ENCODE peak calls at places on chromosomes 5 and 9, in ten cellular contexts. C is dorsolateral prefrontal cortex; O is chondrocyte; U is CD4-positive, alpha-beta T cell; A is transverse colon; Q is mucosa of descending colon; Y is progenitor cell of endocrine pancreas; K is HCT116; M is astrocyte of the spinal cord; N is adrenal gland. S is an unnamed sample.

GRCh38 chr9:134550584-134550983 is 91.0 kb upstream of the COL5A1 start:
- DNase-seq in C (no peak), O (peak; percentile 57), U (no peak), A (no peak), Q (peak; percentile 7), Y (no peak), K (no peak), M (no peak), N (no peak), S (no peak)

GRCh38 chr5:96721351-96721970 is 59.3 kb downstream of the CAST start:
- DNase-seq in C (no peak), O (no peak), U (no peak), A (no peak), Q (no peak), Y (no peak), K (no peak), M (peak; percentile 38), N (peak; percentile 50), S (no peak)

GRCh38 chr5:146510528-146510927 is 5.5 kb downstream of the GPR151 start:
- DNase-seq in C (no peak), O (no peak), U (no peak), A (no peak), Q (no peak), Y (no peak), K (no peak), M (no peak), N (no peak), S (no peak)

GRCh38 chr9:87590996-87591395 is 93.3 kb downstream of the DAPK1 start:
- DNase-seq in C (no peak), O (no peak), U (no peak), A (no peak), Q (no peak), Y (no peak), K (no peak), M (no peak), N (no peak), S (no peak)

GRCh38 chr5:155270737-155271136 is 257.2 kb downstream of the KIF4B start:
- DNase-seq in C (no peak), O (no peak), U (no peak), A (no peak), Q (no peak), Y (no peak), K (no peak), M (no peak), N (no peak), S (no peak)

GRCh38 chr5:112681481-112681908 is 56.2 kb upstream of the APC start:
- DNase-seq in C (no peak), O (no peak), U (no peak), A (no peak), Q (no peak), Y (no peak), K (no peak), M (no peak), N (no peak), S (no peak)

GRCh38 chr9:98781588-98782383 is 14.6 kb downstream of the ANKS6 start:
- DNase-seq in C (no peak), O (no peak), U (no peak), A (peak; percentile 77), Q (peak; percentile 69), Y (no peak), K (peak; percentile 89), M (no peak), N (no peak), S (no peak)

GRCh38 chr9:95852059-95853032 is 23.1 kb upstream of the ERCC6L2 start:
- DNase-seq in C (no peak), O (no peak), U (no peak), A (no peak), Q (no peak), Y (no peak), K (no peak), M (peak; percentile 52), N (no peak), S (no peak)

GRCh38 chr9:92295827-92296258 is 2.3 kb upstream of the IARS1 start:
- DNase-seq in C (no peak), O (no peak), U (no peak), A (no peak), Q (no peak), Y (no peak), K (no peak), M (no peak), N (no peak), S (no peak)

GRCh38 chr9:107336718-107337360 is 53.8 kb downstream of the RAD23B start:
- DNase-seq in C (peak; percentile 28), O (no peak), U (no peak), A (no peak), Q (no peak), Y (no peak), K (no peak), M (peak; percentile 73), N (peak; percentile 74), S (no peak)

GRCh38 chr9:111720170-111720569 is 58.8 kb downstream of the GNG10 start:
- DNase-seq in C (no peak), O (no peak), U (no peak), A (no peak), Q (no peak), Y (no peak), K (no peak), M (no peak), N (no peak), S (no peak)
- TF ChIP-seq CTCF in C (no peak), O (peak; percentile 27), U (peak; percentile 17), A (no peak), Q (no peak), Y (no peak), K (no peak), M (no peak), N (no peak), S (no peak)

GRCh38 chr5:77828445-77828844 is 52.3 kb upstream of the TBCA start:
- DNase-seq in C (no peak), O (no peak), U (no peak), A (no peak), Q (no peak), Y (no peak), K (no peak), M (no peak), N (no peak), S (no peak)
- TF ChIP-seq CTCF in C (peak; percentile 52), O (peak; percentile 48), U (no peak), A (no peak), Q (no peak), Y (peak; percentile 41), K (peak; percentile 28), M (no peak), N (no peak), S (peak; percentile 78)

DNA sequence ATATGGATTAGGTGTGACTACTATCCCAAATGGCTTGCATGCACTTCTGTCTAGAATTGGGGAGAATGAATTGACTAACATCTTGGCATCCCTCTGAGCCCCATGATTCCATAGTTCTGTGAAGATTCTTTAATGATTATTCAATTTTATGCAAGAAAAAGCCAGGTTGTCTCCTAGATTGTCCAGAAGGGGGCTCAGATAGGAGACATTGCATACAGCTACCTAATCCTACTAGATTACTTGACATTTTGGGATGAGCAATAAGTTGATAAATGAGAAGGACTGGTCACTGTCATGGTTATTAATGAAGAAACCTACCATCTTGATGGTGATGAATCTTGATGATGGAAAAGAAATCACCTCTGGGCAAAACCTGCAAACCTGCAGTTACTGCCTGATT is 117.0 kb downstream of the CARTPT start:
- DNase-seq in C (no peak), O (no peak), U (no peak), A (no peak), Q (no peak), Y (no peak), K (no peak), M (peak; percentile 13), N (no peak), S (no peak)
- TF ChIP-seq CTCF in C (no peak), O (peak; percentile 71), U (no peak), A (no peak), Q (no peak), Y (peak; percentile 31), K (peak; percentile 36), M (peak; percentile 52), N (no peak), S (peak; percentile 39)

GRCh38 chr5:72920690-72921089 is 35.2 kb upstream of the FCHO2 start:
- DNase-seq in C (no peak), O (no peak), U (no peak), A (no peak), Q (no peak), Y (no peak), K (peak; percentile 26), M (peak; percentile 57), N (no peak), S (no peak)
- TF ChIP-seq CTCF in C (no peak), O (peak; percentile 81), U (no peak), A (peak; percentile 33), Q (no peak), Y (peak; percentile 32), K (peak; percentile 25), M (peak; percentile 12), N (peak; percentile 28), S (no peak)

GRCh38 chr9:128987800-128988199 is 40.3 kb downstream of the NUP188 start:
- DNase-seq in C (peak; percentile 72), O (peak; percentile 13), U (no peak), A (no peak), Q (no peak), Y (no peak), K (no peak), M (peak; percentile 89), N (peak; percentile 41), S (no peak)

GRCh38 chr9:128995791-128996190 is 32.3 kb downstream of the SH3GLB2 start:
- DNase-seq in C (no peak), O (peak; percentile 15), U (no peak), A (no peak), Q (no peak), Y (no peak), K (no peak), M (no peak), N (no peak), S (no peak)

GRCh38 chr9:128998462-128998861 is 29.7 kb downstream of the SH3GLB2 start:
- DNase-seq in C (no peak), O (peak; percentile 50), U (no peak), A (no peak), Q (no peak), Y (no peak), K (no peak), M (no peak), N (no peak), S (no peak)

GRCh38 chr9:128992995-128993394 is 35.1 kb downstream of the SH3GLB2 start:
- DNase-seq in C (peak; percentile 81), O (no peak), U (no peak), A (no peak), Q (no peak), Y (no peak), K (no peak), M (no peak), N (peak; percentile 72), S (peak; percentile 60)
- TF ChIP-seq CTCF in C (peak; percentile 50), O (peak; percentile 52), U (no peak), A (no peak), Q (no peak), Y (peak; percentile 36), K (peak; percentile 40), M (peak; percentile 39), N (peak; percentile 45), S (peak; percentile 48)

DNA sequence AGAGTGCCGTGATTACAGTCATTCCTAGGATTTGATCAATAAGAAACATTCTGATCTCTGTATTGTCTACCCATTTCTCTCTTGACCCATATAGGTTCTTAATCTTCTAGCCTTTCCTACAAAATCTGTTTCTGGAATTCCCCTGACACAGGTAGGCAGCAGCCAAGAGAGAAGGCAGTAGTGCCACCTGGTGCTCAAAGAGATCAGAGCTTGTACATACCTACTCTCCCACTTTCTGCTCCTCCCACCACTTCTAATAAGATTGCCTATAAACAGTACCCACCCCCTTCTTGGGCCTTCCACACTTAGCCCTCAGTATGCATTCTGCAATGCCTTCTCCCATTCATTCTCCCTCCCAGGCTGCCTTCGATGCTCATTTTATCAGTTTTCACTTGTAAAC is 117.4 kb upstream of the RORB start:
- DNase-seq in C (peak; percentile 19), O (no peak), U (no peak), A (no peak), Q (peak; percentile 16), Y (peak; percentile 12), K (peak; percentile 2), M (peak; percentile 41), N (peak; percentile 23), S (peak; percentile 19)
- TF ChIP-seq CTCF in C (no peak), O (peak; percentile 24), U (no peak), A (no peak), Q (no peak), Y (peak; percentile 66), K (peak; percentile 33), M (peak; percentile 43), N (no peak), S (no peak)